ENCODE peak calls at places on chromosome 1, in six cellular contexts. Z is A549, X is HepG2, B is upper lobe of left lung, T is GM12878, Y is K562. G is an unnamed sample.

GRCh38 chr1:152965853-152966252 is 4.6 kb upstream of the SPRR4 start:
- ATAC-seq in Z (no peak), X (no peak), B (no peak), T (no peak), Y (no peak), G (no peak)

GRCh38 chr1:36203554-36204346 is 20.5 kb upstream of the THRAP3 start:
- ATAC-seq in Z (peak; percentile 86), X (peak; percentile 75), B (peak; percentile 89), T (no peak), Y (no peak), G (peak; percentile 52)

GRCh38 chr1:83834621-83835264 is 164.2 kb downstream of the TTLL7 start:
- ATAC-seq in Z (no peak), X (no peak), B (no peak), T (no peak), Y (peak; percentile 51), G (no peak)

GRCh38 chr1:33182452-33182851 is 609 bp upstream of the TRIM62 start:
- ATAC-seq in Z (no peak), X (no peak), B (peak; percentile 4), T (no peak), Y (no peak), G (peak; percentile 7)

GRCh38 chr1:1216770-1217620 is 3.0 kb upstream of the TNFRSF4 start:
- ATAC-seq in Z (no peak), X (no peak), B (no peak), T (no peak), Y (no peak), G (no peak)

GRCh38 chr1:6027591-6027990 is 18.1 kb upstream of the KCNAB2 start:
- ATAC-seq in Z (no peak), X (no peak), B (peak; percentile 34), T (peak; percentile 5), Y (no peak), G (no peak)

GRCh38 chr1:110412576-110412975 is 5.1 kb upstream of the LAMTOR5 start:
- ATAC-seq in Z (peak; percentile 91), X (peak; percentile 89), B (peak; percentile 80), T (peak; percentile 88), Y (peak; percentile 90), G (peak; percentile 62)

GRCh38 chr1:180524915-180525695 is 22.7 kb upstream of the ACBD6 start:
- ATAC-seq in Z (no peak), X (no peak), B (no peak), T (peak; percentile 35), Y (no peak), G (no peak)

GRCh38 chr1:2046225-2046917 is 3.8 kb upstream of the PRKCZ start:
- ATAC-seq in Z (peak; percentile 60), X (peak; percentile 67), B (no peak), T (peak; percentile 87), Y (peak; percentile 93), G (no peak)

GRCh38 chr1:41020654-41021053 is 871 bp downstream of the SLFNL1 start:
- ATAC-seq in Z (no peak), X (peak; percentile 1), B (peak; percentile 33), T (no peak), Y (no peak), G (no peak)

GRCh38 chr1:59141267-59141863 is 155.5 kb upstream of the FGGY start:
- ATAC-seq in Z (no peak), X (no peak), B (no peak), T (no peak), Y (no peak), G (no peak)

GRCh38 chr1:113027449-113027848 is 45.5 kb upstream of the LRIG2 start:
- ATAC-seq in Z (no peak), X (peak; percentile 86), B (no peak), T (no peak), Y (no peak), G (no peak)

GRCh38 chr1:230186003-230186863 is 119.2 kb downstream of the GALNT2 start:
- ATAC-seq in Z (peak; percentile 94), X (peak; percentile 99), B (peak; percentile 74), T (no peak), Y (peak; percentile 62), G (peak; percentile 49)

GRCh38 chr1:208264469-208265126 is 20.4 kb upstream of the PLXNA2 start:
- ATAC-seq in Z (no peak), X (no peak), B (peak; percentile 89), T (no peak), Y (no peak), G (no peak)

GRCh38 chr1:58246549-58246948 is 300.0 kb downstream of the OMA1 start:
- ATAC-seq in Z (no peak), X (no peak), B (no peak), T (no peak), Y (no peak), G (no peak)

GRCh38 chr1:8374356-8374755 is 56.4 kb downstream of the SLC45A1 start:
- ATAC-seq in Z (no peak), X (no peak), B (peak; percentile 6), T (no peak), Y (peak; percentile 22), G (peak; percentile 32)

DNA sequence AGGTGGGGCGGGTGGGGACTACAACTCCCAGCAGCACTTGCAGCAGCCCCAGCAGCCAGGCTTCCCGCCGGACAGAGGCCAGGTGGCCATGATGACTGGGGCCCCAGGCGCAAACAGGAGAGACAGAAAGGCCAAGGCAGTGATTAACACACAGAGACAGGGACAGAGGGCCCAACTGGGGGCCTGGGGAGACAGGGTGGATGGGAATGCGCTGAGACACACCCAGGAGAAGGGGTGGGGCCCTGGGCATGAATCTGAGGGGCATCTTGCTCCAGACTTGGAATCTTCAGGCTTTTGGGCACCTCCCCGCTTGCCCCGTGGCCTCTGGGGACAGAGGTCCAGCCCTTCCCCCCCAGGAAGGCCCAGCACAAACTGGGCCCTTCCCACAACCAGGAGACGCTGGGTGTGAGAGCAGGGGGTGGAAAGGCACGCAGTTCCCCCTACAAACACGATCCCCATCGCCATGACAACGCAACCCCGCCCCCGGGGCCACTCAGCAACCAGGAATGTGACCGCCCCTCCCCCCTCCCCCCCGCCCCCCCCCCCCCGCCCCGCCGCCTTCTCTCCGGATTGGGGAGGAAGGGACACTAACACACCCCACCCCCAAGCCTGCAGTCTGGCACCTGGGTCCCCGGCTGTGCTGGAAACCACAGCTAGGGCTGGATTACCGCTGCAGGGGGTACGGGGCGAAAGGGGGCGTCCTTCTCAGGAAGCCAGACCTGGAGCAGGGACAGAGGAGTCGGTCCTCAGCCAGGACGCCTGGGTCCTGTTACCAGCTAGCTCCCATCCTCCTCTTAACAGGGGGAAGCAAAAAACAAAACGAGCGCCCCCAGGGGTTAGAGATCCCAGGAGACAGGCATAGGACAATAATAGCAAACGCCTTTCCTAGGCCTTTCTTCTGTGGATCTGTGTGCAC is 4.5 kb downstream of the HDGF start:
- ATAC-seq in Z (peak; percentile 63), X (peak; percentile 72), B (peak; percentile 79), T (peak; percentile 61), Y (peak; percentile 56), G (peak; percentile 77)
- TF ChIP-seq EP300 in Z (no peak), X (peak; percentile 20), B (no peak), T (no peak), Y (peak; percentile 6), G (no peak)

GRCh38 chr1:37595440-37596181 is at the start of gene GNL2:
- ATAC-seq in Z (peak; percentile 99), X (peak; percentile 99), B (peak; percentile 100), T (peak; percentile 99), Y (peak; percentile 99), G (peak; percentile 100)
- TF ChIP-seq EP300 in Z (no peak), X (peak; percentile 43), B (no peak), T (no peak), Y (no peak), G (no peak)

GRCh38 chr1:101996830-101997485 is at the start of gene OLFM3:
- ATAC-seq in Z (no peak), X (peak; percentile 88), B (peak; percentile 44), T (peak; percentile 71), Y (no peak), G (no peak)

GRCh38 chr1:101995984-101996731 is 568 bp downstream of the OLFM3 start:
- ATAC-seq in Z (no peak), X (no peak), B (no peak), T (no peak), Y (no peak), G (no peak)

DNA sequence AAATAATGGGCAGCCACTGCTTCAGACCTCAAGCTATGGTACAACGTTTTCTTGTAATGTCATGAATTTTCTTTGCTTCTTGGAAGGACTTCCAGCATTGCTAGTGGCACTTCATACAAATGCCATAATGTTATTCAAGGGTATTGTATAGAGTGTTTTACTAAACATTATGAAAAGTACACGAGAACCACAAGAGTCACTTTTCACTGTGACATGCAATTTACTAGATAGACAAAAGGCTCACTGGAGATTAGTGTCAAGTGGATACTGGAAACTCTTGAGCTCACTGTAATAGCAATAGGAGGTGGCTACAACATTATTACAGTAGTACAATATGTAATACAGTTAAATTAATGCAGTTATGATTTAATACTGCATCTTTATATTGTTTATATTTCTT is 5.3 kb upstream of the OLFM3 start:
- ATAC-seq in Z (no peak), X (no peak), B (no peak), T (no peak), Y (no peak), G (no peak)
- TF ChIP-seq EP300 in Z (no peak), X (no peak), B (no peak), T (no peak), Y (no peak), G (no peak)

DNA sequence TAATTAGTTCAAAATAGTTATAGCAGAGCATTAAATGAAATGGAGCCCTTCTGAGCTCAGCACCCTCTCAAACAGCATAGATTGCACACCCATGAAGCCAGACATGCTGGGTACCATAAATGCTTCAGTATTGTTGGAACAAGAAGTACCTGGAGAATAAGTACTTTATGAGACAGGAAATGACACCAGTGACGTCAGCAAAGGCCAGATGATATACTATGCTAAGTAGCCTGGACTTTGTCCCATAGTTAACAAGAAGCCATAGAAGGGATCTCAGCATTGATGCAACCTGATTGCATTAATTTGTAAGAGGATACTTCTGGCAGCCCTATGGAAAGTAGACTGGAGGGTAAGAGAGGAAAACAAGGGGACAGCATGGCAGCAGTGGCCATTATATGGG is 16.3 kb upstream of the GADD45A start:
- ATAC-seq in Z (no peak), X (no peak), B (no peak), T (peak; percentile 62), Y (peak; percentile 55), G (no peak)
- TF ChIP-seq EP300 in Z (no peak), X (no peak), B (no peak), T (no peak), Y (no peak), G (no peak)

GRCh38 chr1:161131721-161132409 is 602 bp downstream of the DEDD start:
- ATAC-seq in Z (peak; percentile 4), X (peak; percentile 44), B (peak; percentile 29), T (peak; percentile 12), Y (peak; percentile 13), G (peak; percentile 0)

GRCh38 chr1:161128591-161129420 is 3.7 kb downstream of the DEDD start:
- ATAC-seq in Z (no peak), X (no peak), B (no peak), T (no peak), Y (no peak), G (no peak)

GRCh38 chr1:161133220-161133740 is 813 bp upstream of the DEDD start:
- ATAC-seq in Z (no peak), X (peak; percentile 12), B (no peak), T (peak; percentile 12), Y (peak; percentile 14), G (no peak)

GRCh38 chr1:161130266-161130665 is 2.2 kb downstream of the DEDD start:
- ATAC-seq in Z (no peak), X (no peak), B (no peak), T (no peak), Y (no peak), G (no peak)

GRCh38 chr1:161132410-161133219 is at the start of gene DEDD:
- ATAC-seq in Z (peak; percentile 93), X (peak; percentile 96), B (peak; percentile 96), T (peak; percentile 98), Y (peak; percentile 97), G (peak; percentile 97)
- TF ChIP-seq EP300 in Z (no peak), X (no peak), B (peak; percentile 93), T (no peak), Y (no peak), G (no peak)